ENCODE peak calls at places on chromosome 21, in six cellular contexts. G is iPS DF 6.9, V is AG04450, L is OCI-LY7, M is RWPE1, R is fibroblast of lung. A is an unnamed sample.

GRCh38 chr21:37219766-37220432 is 47.2 kb downstream of the VPS26C start:
- DNase-seq in V (no peak), G (no peak), L (no peak), R (peak), M (no peak), A (no peak)

GRCh38 chr21:43809853-43810504 is 20.6 kb downstream of the RRP1 start:
- DNase-seq in M (no peak), L (no peak), V (no peak), R (no peak), G (no peak), A (no peak)

GRCh38 chr21:36980280-36981048 is 14.0 kb upstream of the HLCS start:
- DNase-seq in M (no peak), L (no peak), G (no peak), R (peak), V (no peak), A (no peak)

GRCh38 chr21:30831194-30831765 is 1.7 kb upstream of the KRTAP7-1 start:
- DNase-seq in R (no peak), L (peak), M (no peak), G (peak), V (no peak), A (no peak)

GRCh38 chr21:26844258-26845065 is 747 bp downstream of the ADAMTS1 start:
- DNase-seq in V (no peak), R (peak), G (no peak), M (peak), L (no peak), A (no peak)

GRCh38 chr21:43347864-43348766 is 78.8 kb downstream of the SIK1 start:
- DNase-seq in L (no peak), M (no peak), R (no peak), G (no peak), V (no peak), A (no peak)

GRCh38 chr21:32184485-32184884 is 94.4 kb downstream of the MIS18A start:
- DNase-seq in V (no peak), M (no peak), G (no peak), L (no peak), R (no peak), A (no peak)

GRCh38 chr21:43767980-43768867 is 7.9 kb downstream of the CSTB start:
- DNase-seq in M (peak), G (no peak), R (peak), V (peak), L (no peak), A (peak)

GRCh38 chr21:19523731-19524130 is 1120.1 kb upstream of the TMPRSS15 start:
- DNase-seq in M (peak), G (no peak), V (no peak), R (no peak), L (no peak), A (no peak)

GRCh38 chr21:18772404-18772803 is 368.8 kb upstream of the TMPRSS15 start:
- DNase-seq in V (no peak), R (peak), L (no peak), M (peak), G (no peak), A (no peak)

GRCh38 chr21:37198989-37199924 is 67.9 kb downstream of the VPS26C start:
- DNase-seq in L (no peak), V (no peak), G (no peak), R (peak), M (peak), A (peak)

GRCh38 chr21:44399151-44399954 is 45.9 kb downstream of the TRPM2 start:
- DNase-seq in G (no peak), L (no peak), V (no peak), M (no peak), R (no peak), A (no peak)

GRCh38 chr21:45246014-45246413 is 41.7 kb downstream of the POFUT2 start:
- DNase-seq in G (no peak), R (no peak), V (no peak), M (no peak), L (no peak), A (no peak)

GRCh38 chr21:24844672-24845071 is 762.6 kb downstream of the MRPL39 start:
- DNase-seq in V (peak), R (no peak), L (no peak), M (no peak), G (no peak), A (no peak)

GRCh38 chr21:46063734-46064680 is 33.9 kb upstream of the COL6A2 start:
- DNase-seq in L (no peak), M (no peak), G (no peak), R (no peak), V (no peak), A (no peak)

DNA sequence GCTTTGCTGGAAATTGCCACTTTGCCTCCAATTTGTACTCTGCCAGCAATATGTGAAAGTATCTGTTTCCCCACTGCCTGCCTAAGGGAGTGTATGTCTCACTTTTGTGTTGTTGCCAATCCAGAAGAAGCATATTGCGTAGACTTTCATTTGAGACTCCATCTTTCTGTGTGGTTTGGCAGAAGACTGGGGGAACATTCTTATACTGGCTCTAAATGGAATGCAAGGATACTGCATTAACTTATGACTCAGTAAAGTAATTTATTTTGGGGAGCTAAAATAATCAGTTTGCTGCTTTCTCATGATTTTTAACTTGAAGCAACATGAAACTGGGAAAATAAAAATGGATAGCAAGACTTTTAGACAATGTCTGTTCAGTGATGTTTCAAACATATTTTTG is 107.7 kb upstream of the TMPRSS2 start:
- DNase-seq in R (peak), L (no peak), V (peak), M (peak), G (no peak), A (peak)
- H3K27ac ChIP-seq in R (peak), L (no peak), V (peak), M (peak), G (no peak), A (peak)

DNA sequence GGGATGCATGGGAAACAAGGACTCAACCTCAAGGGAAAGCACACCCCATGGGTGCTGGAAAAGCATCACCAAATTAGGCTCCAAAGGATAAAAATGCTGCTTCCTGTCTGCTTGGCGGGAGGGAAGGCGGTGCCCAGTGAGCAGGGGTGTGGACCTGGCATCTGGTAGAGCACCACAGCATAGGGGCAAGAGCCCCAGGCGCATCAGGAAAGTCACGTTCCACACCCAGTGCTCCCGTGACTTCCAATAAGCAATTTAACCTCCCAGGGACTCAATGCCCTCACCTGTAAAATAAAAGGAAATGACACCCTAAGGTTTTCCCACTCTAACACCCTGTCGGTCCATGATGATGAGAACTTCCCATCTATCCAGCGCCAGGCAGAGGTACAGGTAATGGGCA is 206.0 kb downstream of the SETD4 start:
- DNase-seq in L (no peak), G (no peak), M (no peak), V (no peak), R (no peak), A (no peak)
- H3K27ac ChIP-seq in L (no peak), G (no peak), M (no peak), V (no peak), R (no peak), A (no peak)

DNA sequence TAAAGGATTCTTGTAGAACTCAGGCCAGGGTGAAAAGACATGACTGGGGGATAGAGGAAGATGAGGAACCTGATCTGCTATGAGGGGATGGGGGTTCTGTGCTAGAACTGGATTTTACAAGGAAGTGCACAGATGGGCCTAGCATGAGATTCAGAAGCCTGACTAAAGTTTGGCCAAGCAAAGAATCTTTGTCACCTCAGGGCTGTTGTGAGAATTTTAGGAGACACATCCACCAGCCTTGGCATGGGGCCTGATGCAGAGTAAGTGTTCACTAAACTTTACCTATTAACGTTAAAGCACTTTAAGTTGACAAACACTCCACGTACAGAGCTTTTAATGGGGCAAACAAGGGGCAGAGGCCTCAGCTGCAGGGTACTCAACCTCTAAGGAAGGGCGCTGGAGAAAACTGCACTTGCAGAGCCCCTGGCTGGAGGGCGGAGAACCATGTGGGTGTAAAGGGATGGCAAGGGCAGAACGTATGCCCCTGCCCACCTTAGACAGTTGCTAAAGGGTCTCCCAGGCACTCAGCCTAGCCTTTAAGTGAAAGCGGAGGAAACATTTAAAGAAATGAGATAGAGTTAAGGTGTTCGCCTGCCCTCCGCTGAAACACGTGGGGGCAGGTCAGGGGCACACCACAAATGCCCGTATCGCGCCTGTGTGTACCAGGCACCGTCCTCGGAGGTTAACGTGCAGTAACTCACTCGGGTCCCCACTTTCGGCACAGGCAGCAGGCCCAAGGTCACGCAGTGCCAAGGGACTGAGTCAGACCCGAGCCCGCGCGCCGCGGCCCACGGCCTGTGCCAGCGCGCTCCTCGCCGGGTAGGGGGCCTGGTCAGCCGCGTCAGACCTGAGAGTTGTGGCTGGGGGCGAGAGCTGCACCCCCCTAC is 990 bp upstream of the MRPS6 start:
- DNase-seq in M (no peak), R (peak), V (no peak), G (no peak), L (no peak), A (no peak)
- H3K27ac ChIP-seq in M (peak), R (no peak), V (no peak), G (no peak), L (no peak), A (peak)

GRCh38 chr21:38888956-38889605 is 83.4 kb downstream of the ETS2 start:
- DNase-seq in M (no peak), L (no peak), R (peak), V (no peak), G (no peak), A (no peak)
- H3K27ac ChIP-seq in M (no peak), L (no peak), R (no peak), V (no peak), G (no peak), A (no peak)

DNA sequence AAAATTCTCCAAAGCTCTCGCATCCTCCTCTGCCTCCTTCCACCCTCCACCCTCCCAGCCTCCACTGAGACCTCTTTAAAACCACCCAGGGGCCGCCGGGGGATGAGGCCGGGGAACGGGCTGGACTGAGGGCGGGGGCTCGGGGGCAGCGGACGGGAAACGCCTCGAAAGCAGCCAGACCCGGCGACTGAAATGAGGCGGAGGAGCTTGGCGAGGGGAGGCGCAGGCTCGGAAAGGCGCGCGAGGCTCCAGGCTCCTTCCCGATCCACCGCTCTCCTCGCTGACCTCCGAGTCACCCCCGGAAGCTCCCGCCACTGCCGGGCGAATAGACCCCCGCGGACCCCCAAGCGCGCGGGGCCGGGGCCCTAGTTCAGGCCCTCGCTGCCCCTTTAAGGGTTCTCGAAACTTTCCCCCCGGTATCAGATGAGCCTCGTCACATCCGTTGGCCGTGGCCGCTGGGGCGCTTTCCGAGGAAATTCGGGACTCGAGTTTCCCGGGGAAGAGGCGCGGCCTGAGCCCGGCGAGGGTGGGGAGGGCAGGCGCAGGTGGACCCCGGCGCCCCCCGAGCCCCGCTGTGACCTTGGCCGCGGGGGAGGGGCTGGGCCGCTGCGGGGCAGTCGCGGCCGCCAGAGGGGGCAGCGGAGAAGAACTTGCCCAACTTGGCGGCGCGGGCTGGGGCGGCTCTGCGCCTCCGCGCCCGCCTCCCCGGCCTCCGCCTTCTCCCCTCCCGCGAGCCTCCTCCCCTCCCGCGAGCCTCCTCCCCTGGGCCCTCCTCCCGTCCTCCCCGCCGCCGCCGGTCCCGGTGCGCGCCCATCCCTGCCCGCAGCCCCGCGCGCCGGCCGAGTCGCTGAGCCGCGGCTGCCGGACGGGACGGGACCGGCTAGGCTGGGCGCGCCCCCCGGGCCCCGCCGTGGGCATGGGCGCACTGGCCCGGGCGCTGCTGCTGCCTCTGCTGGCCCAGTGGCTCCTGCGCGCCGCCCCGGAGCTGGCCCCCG is at the start of gene BACE2:
- DNase-seq in M (peak), L (no peak), G (no peak), V (peak), R (peak), A (peak)
- H3K27ac ChIP-seq in M (peak), L (no peak), G (no peak), V (peak), R (peak), A (peak)

GRCh38 chr21:29166853-29167252 is 36.4 kb downstream of the MAP3K7CL start:
- DNase-seq in M (no peak), L (no peak), G (no peak), V (no peak), R (no peak), A (no peak)
- H3K27ac ChIP-seq in M (no peak), L (no peak), G (no peak), V (no peak), R (no peak), A (no peak)

GRCh38 chr21:41596241-41596925 is 88.4 kb upstream of the TMPRSS2 start:
- DNase-seq in G (no peak), M (no peak), V (no peak), L (no peak), R (no peak), A (no peak)

GRCh38 chr21:41597811-41598231 is 89.9 kb upstream of the TMPRSS2 start:
- DNase-seq in L (no peak), M (no peak), G (no peak), R (no peak), V (no peak), A (no peak)

GRCh38 chr21:41593051-41593783 is 85.3 kb upstream of the TMPRSS2 start:
- DNase-seq in M (no peak), V (no peak), R (no peak), L (no peak), G (no peak), A (no peak)

GRCh38 chr21:41597227-41597626 is 89.3 kb upstream of the TMPRSS2 start:
- DNase-seq in M (no peak), L (no peak), G (no peak), V (no peak), R (no peak), A (no peak)

GRCh38 chr21:41593784-41594138 is 85.8 kb upstream of the TMPRSS2 start:
- DNase-seq in V (no peak), G (no peak), L (no peak), M (no peak), R (no peak), A (no peak)
- H3K27ac ChIP-seq in V (no peak), G (no peak), L (no peak), M (no peak), R (no peak), A (no peak)